ENCODE peak calls at places on chromosomes 4 and X, in ten cellular contexts. One of them, this sample, is unnamed.

GRCh38 chrX:131841496-131842410 is 181.3 kb upstream of the STK26 start:
- DNase-seq in right lobe of liver: no peak
- DNase-seq in ovary: no peak
- DNase-seq in transverse colon: peak; percentile 17
- DNase-seq in A549: peak; percentile 50
- DNase-seq in breast epithelium: no peak
- DNase-seq in spleen: no peak
- DNase-seq in IMR-90: peak; percentile 38
- DNase-seq in uterus: peak; percentile 22
- DNase-seq in endothelial cell of umbilical vein: peak; percentile 19
- DNase-seq in this sample: no peak

GRCh38 chr4:158496030-158496741 is 25.5 kb upstream of the RXFP1 start:
- DNase-seq in right lobe of liver: no peak
- DNase-seq in ovary: no peak
- DNase-seq in transverse colon: peak; percentile 43
- DNase-seq in A549: peak; percentile 1
- DNase-seq in breast epithelium: no peak
- DNase-seq in spleen: no peak
- DNase-seq in IMR-90: no peak
- DNase-seq in uterus: peak; percentile 14
- DNase-seq in endothelial cell of umbilical vein: peak; percentile 57
- DNase-seq in this sample: no peak

GRCh38 chrX:45517090-45517973 is 316.7 kb upstream of the DIPK2B start:
- DNase-seq in right lobe of liver: no peak
- DNase-seq in ovary: no peak
- DNase-seq in transverse colon: no peak
- DNase-seq in A549: no peak
- DNase-seq in breast epithelium: no peak
- DNase-seq in spleen: no peak
- DNase-seq in IMR-90: peak; percentile 83
- DNase-seq in uterus: no peak
- DNase-seq in endothelial cell of umbilical vein: peak; percentile 58
- DNase-seq in this sample: no peak

GRCh38 chrX:47502591-47503222 is 19.7 kb upstream of the ZNF41 start:
- DNase-seq in right lobe of liver: no peak
- DNase-seq in ovary: no peak
- DNase-seq in transverse colon: no peak
- DNase-seq in A549: no peak
- DNase-seq in breast epithelium: no peak
- DNase-seq in spleen: no peak
- DNase-seq in IMR-90: peak; percentile 61
- DNase-seq in uterus: no peak
- DNase-seq in endothelial cell of umbilical vein: no peak
- DNase-seq in this sample: no peak

GRCh38 chrX:129959493-129959832 is 23.0 kb upstream of the BCORL1 start:
- DNase-seq in right lobe of liver: no peak
- DNase-seq in ovary: no peak
- DNase-seq in transverse colon: peak; percentile 28
- DNase-seq in A549: no peak
- DNase-seq in breast epithelium: no peak
- DNase-seq in spleen: no peak
- DNase-seq in IMR-90: peak; percentile 14
- DNase-seq in uterus: no peak
- DNase-seq in endothelial cell of umbilical vein: no peak
- DNase-seq in this sample: no peak

GRCh38 chr4:10020871-10021676 is at the start of gene SLC2A9:
- DNase-seq in right lobe of liver: peak; percentile 76
- DNase-seq in ovary: no peak
- DNase-seq in transverse colon: peak; percentile 33
- DNase-seq in A549: no peak
- DNase-seq in breast epithelium: no peak
- DNase-seq in spleen: peak; percentile 76
- DNase-seq in IMR-90: no peak
- DNase-seq in uterus: no peak
- DNase-seq in endothelial cell of umbilical vein: peak; percentile 35
- DNase-seq in this sample: no peak

GRCh38 chr4:112361181-112361791 is 64.1 kb downstream of the ALPK1 start:
- DNase-seq in right lobe of liver: no peak
- DNase-seq in ovary: no peak
- DNase-seq in transverse colon: no peak
- DNase-seq in A549: no peak
- DNase-seq in breast epithelium: no peak
- DNase-seq in spleen: no peak
- DNase-seq in IMR-90: peak; percentile 27
- DNase-seq in uterus: no peak
- DNase-seq in endothelial cell of umbilical vein: no peak
- DNase-seq in this sample: no peak

GRCh38 chr4:147366164-147366563 is 114.7 kb upstream of the EDNRA start:
- DNase-seq in right lobe of liver: no peak
- DNase-seq in ovary: no peak
- DNase-seq in transverse colon: no peak
- DNase-seq in A549: no peak
- DNase-seq in breast epithelium: no peak
- DNase-seq in spleen: no peak
- DNase-seq in IMR-90: no peak
- DNase-seq in uterus: no peak
- DNase-seq in endothelial cell of umbilical vein: no peak
- DNase-seq in this sample: no peak

GRCh38 chr4:122652379-122652778 is 31.5 kb upstream of the IL21 start:
- DNase-seq in right lobe of liver: no peak
- DNase-seq in ovary: peak; percentile 16
- DNase-seq in transverse colon: peak; percentile 13
- DNase-seq in A549: peak; percentile 7
- DNase-seq in breast epithelium: no peak
- DNase-seq in spleen: no peak
- DNase-seq in IMR-90: peak; percentile 81
- DNase-seq in uterus: peak; percentile 46
- DNase-seq in endothelial cell of umbilical vein: peak; percentile 63
- DNase-seq in this sample: no peak

GRCh38 chr4:149961876-149962597 is 116.2 kb upstream of the DCLK2 start:
- DNase-seq in right lobe of liver: no peak
- DNase-seq in ovary: no peak
- DNase-seq in transverse colon: no peak
- DNase-seq in A549: no peak
- DNase-seq in breast epithelium: no peak
- DNase-seq in spleen: no peak
- DNase-seq in IMR-90: peak; percentile 83
- DNase-seq in uterus: no peak
- DNase-seq in endothelial cell of umbilical vein: no peak
- DNase-seq in this sample: no peak

DNA sequence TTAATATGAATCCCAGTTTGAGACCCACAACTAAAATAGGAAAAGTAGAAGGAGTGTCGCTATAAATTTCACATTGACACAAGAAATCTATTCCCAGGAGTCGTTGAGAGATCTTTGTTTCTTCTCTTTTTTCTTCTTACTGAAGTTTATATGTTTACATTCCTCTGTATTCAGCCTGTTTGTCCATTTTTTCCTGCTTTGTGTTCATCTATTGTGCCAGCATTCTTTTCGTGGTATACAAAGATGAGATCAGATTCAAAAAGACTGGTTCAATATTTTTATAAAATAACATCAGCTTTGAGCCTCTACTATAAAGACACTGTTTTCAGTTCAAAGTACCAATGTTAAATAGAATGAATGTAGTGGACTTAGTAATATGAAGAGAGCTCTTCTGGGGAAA is 95.4 kb upstream of the MYOZ2 start:
- DNase-seq in right lobe of liver: no peak
- DNase-seq in ovary: no peak
- DNase-seq in transverse colon: no peak
- DNase-seq in A549: no peak
- DNase-seq in breast epithelium: no peak
- DNase-seq in spleen: no peak
- DNase-seq in IMR-90: no peak
- DNase-seq in uterus: no peak
- DNase-seq in endothelial cell of umbilical vein: no peak
- DNase-seq in this sample: no peak
- H3K4me3 ChIP-seq in right lobe of liver: no peak overlapping the region
- H3K4me3 ChIP-seq in ovary: no peak overlapping the region
- H3K4me3 ChIP-seq in transverse colon: no peak overlapping the region
- H3K4me3 ChIP-seq in A549: no peak overlapping the region
- H3K4me3 ChIP-seq in breast epithelium: no peak overlapping the region
- H3K4me3 ChIP-seq in spleen: no peak overlapping the region
- H3K4me3 ChIP-seq in IMR-90: no peak overlapping the region
- H3K4me3 ChIP-seq in uterus: no peak overlapping the region
- H3K4me3 ChIP-seq in endothelial cell of umbilical vein: no peak overlapping the region
- H3K4me3 ChIP-seq in this sample: no peak overlapping the region

GRCh38 chr4:8291036-8291682 is 21.6 kb downstream of the HTRA3 start:
- DNase-seq in right lobe of liver: peak; percentile 32
- DNase-seq in ovary: peak; percentile 13
- DNase-seq in transverse colon: no peak
- DNase-seq in A549: no peak
- DNase-seq in breast epithelium: no peak
- DNase-seq in spleen: peak; percentile 69
- DNase-seq in IMR-90: no peak
- DNase-seq in uterus: no peak
- DNase-seq in endothelial cell of umbilical vein: no peak
- DNase-seq in this sample: no peak

GRCh38 chr4:8293131-8293975 is 23.8 kb downstream of the HTRA3 start:
- DNase-seq in right lobe of liver: peak; percentile 31
- DNase-seq in ovary: no peak
- DNase-seq in transverse colon: no peak
- DNase-seq in A549: no peak
- DNase-seq in breast epithelium: no peak
- DNase-seq in spleen: peak; percentile 64
- DNase-seq in IMR-90: no peak
- DNase-seq in uterus: no peak
- DNase-seq in endothelial cell of umbilical vein: no peak
- DNase-seq in this sample: no peak

GRCh38 chr4:8292388-8293107 is 23.0 kb downstream of the HTRA3 start:
- DNase-seq in right lobe of liver: peak; percentile 31
- DNase-seq in ovary: peak; percentile 14
- DNase-seq in transverse colon: no peak
- DNase-seq in A549: no peak
- DNase-seq in breast epithelium: no peak
- DNase-seq in spleen: peak; percentile 39
- DNase-seq in IMR-90: no peak
- DNase-seq in uterus: no peak
- DNase-seq in endothelial cell of umbilical vein: no peak
- DNase-seq in this sample: no peak

GRCh38 chr4:8290701-8290970 is 21.1 kb downstream of the HTRA3 start:
- DNase-seq in right lobe of liver: peak; percentile 31
- DNase-seq in ovary: peak; percentile 6
- DNase-seq in transverse colon: no peak
- DNase-seq in A549: no peak
- DNase-seq in breast epithelium: no peak
- DNase-seq in spleen: peak; percentile 73
- DNase-seq in IMR-90: no peak
- DNase-seq in uterus: no peak
- DNase-seq in endothelial cell of umbilical vein: no peak
- DNase-seq in this sample: no peak

GRCh38 chr4:8291701-8292387 is 22.3 kb downstream of the HTRA3 start:
- DNase-seq in right lobe of liver: peak; percentile 35
- DNase-seq in ovary: peak; percentile 7
- DNase-seq in transverse colon: no peak
- DNase-seq in A549: no peak
- DNase-seq in breast epithelium: no peak
- DNase-seq in spleen: peak; percentile 39
- DNase-seq in IMR-90: no peak
- DNase-seq in uterus: no peak
- DNase-seq in endothelial cell of umbilical vein: no peak
- DNase-seq in this sample: no peak
- H3K27ac ChIP-seq in right lobe of liver: no peak overlapping the region
- H3K27ac ChIP-seq in ovary: no peak overlapping the region
- H3K27ac ChIP-seq in transverse colon: no peak overlapping the region
- H3K27ac ChIP-seq in A549: no peak overlapping the region
- H3K27ac ChIP-seq in breast epithelium: no peak overlapping the region
- H3K27ac ChIP-seq in spleen: no peak overlapping the region
- H3K27ac ChIP-seq in IMR-90: no peak overlapping the region
- H3K27ac ChIP-seq in uterus: no peak overlapping the region
- H3K27ac ChIP-seq in endothelial cell of umbilical vein: no peak overlapping the region
- H3K27ac ChIP-seq in this sample: no peak overlapping the region

GRCh38 chrX:150568320-150569154 is at the start of gene MTM1:
- DNase-seq in right lobe of liver: peak; percentile 97
- DNase-seq in ovary: peak; percentile 93
- DNase-seq in transverse colon: peak; percentile 95
- DNase-seq in A549: peak; percentile 94
- DNase-seq in breast epithelium: peak; percentile 91
- DNase-seq in spleen: peak; percentile 97
- DNase-seq in IMR-90: peak; percentile 92
- DNase-seq in uterus: peak; percentile 94
- DNase-seq in endothelial cell of umbilical vein: peak; percentile 95
- DNase-seq in this sample: peak; percentile 63
- TF ChIP-seq POLR2A in right lobe of liver: peak; percentile 79
- TF ChIP-seq POLR2A in ovary: peak; percentile 61
- TF ChIP-seq POLR2A in transverse colon: peak; percentile 81
- TF ChIP-seq POLR2A in A549: peak; percentile 80
- TF ChIP-seq POLR2A in breast epithelium: no peak
- TF ChIP-seq POLR2A in spleen: peak; percentile 66
- TF ChIP-seq POLR2A in IMR-90: peak; percentile 53
- TF ChIP-seq POLR2A in uterus: peak; percentile 40
- TF ChIP-seq POLR2A in endothelial cell of umbilical vein: no peak
- TF ChIP-seq POLR2A in this sample: no peak

GRCh38 chrX:56231706-56232105 is 450 bp upstream of the KLF8 start:
- DNase-seq in right lobe of liver: no peak
- DNase-seq in ovary: no peak
- DNase-seq in transverse colon: no peak
- DNase-seq in A549: no peak
- DNase-seq in breast epithelium: no peak
- DNase-seq in spleen: no peak
- DNase-seq in IMR-90: no peak
- DNase-seq in uterus: no peak
- DNase-seq in endothelial cell of umbilical vein: no peak
- DNase-seq in this sample: no peak
- H3K4me3 ChIP-seq in right lobe of liver: peak overlapping the region; percentile 46
- H3K4me3 ChIP-seq in ovary: peak overlapping the region; percentile 53
- H3K4me3 ChIP-seq in transverse colon: peak overlapping the region; percentile 31
- H3K4me3 ChIP-seq in A549: no peak overlapping the region
- H3K4me3 ChIP-seq in breast epithelium: peak overlapping the region; percentile 54
- H3K4me3 ChIP-seq in spleen: peak overlapping the region; percentile 42
- H3K4me3 ChIP-seq in IMR-90: no peak overlapping the region
- H3K4me3 ChIP-seq in uterus: peak overlapping the region; percentile 44
- H3K4me3 ChIP-seq in endothelial cell of umbilical vein: no peak overlapping the region
- H3K4me3 ChIP-seq in this sample: peak overlapping the region; percentile 65

DNA sequence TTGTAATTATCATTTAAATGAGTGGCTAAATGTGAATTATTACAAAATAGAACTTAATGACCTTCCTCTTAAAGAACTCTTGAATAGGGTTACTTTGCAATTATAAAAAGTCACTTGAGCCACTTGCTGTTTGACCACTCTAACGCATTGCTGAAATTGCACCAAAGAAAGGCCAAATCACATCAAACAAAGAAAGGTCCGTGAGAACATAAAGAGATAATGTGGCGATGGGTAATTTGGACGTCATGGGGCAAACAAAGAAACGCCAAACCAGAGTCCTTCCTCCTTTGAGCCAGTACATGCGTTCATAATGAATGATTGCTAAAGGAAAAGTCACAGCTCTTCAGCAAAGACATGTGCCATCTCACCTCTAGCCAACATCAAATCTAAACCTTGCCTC is 229.8 kb upstream of the STS start:
- DNase-seq in right lobe of liver: no peak
- DNase-seq in ovary: no peak
- DNase-seq in transverse colon: no peak
- DNase-seq in A549: no peak
- DNase-seq in breast epithelium: no peak
- DNase-seq in spleen: no peak
- DNase-seq in IMR-90: no peak
- DNase-seq in uterus: no peak
- DNase-seq in endothelial cell of umbilical vein: no peak
- DNase-seq in this sample: no peak
- H3K27ac ChIP-seq in right lobe of liver: no peak overlapping the region
- H3K27ac ChIP-seq in ovary: no peak overlapping the region
- H3K27ac ChIP-seq in transverse colon: no peak overlapping the region
- H3K27ac ChIP-seq in A549: no peak overlapping the region
- H3K27ac ChIP-seq in breast epithelium: no peak overlapping the region
- H3K27ac ChIP-seq in spleen: no peak overlapping the region
- H3K27ac ChIP-seq in IMR-90: no peak overlapping the region
- H3K27ac ChIP-seq in uterus: no peak overlapping the region
- H3K27ac ChIP-seq in endothelial cell of umbilical vein: no peak overlapping the region
- H3K27ac ChIP-seq in this sample: no peak overlapping the region

This sample was measured in esophagus squamous epithelium.